ENCODE peak calls at places on chromosomes 4 and X, in six cellular contexts. H is PC-3, F is HCT116, L is GM23338, G is hepatocyte, J is MM.1S. S is an unnamed sample.

GRCh38 chr4:62225972-62226371 is 1025.8 kb downstream of the ADGRL3 start:
- DNase-seq in J (no peak), F (no peak), H (peak; percentile 23), G (no peak), L (no peak), S (no peak)

GRCh38 chr4:128675083-128675482 is 134.4 kb upstream of the JADE1 start:
- DNase-seq in G (no peak), J (peak; percentile 97), F (no peak), H (no peak), L (no peak), S (peak; percentile 46)

GRCh38 chrX:106903291-106903820 is at the start of gene RIPPLY1:
- DNase-seq in F (no peak), L (no peak), H (no peak), J (no peak), G (no peak), S (no peak)

GRCh38 chrX:111101580-111101979 is 5.6 kb downstream of the PAK3 start:
- DNase-seq in G (no peak), H (no peak), L (no peak), F (no peak), J (no peak), S (no peak)

GRCh38 chr4:9979101-9979815 is 42.0 kb downstream of the SLC2A9 start:
- DNase-seq in G (no peak), F (no peak), L (peak; percentile 42), H (no peak), J (no peak), S (no peak)

GRCh38 chrX:47143894-47144625 is 442 bp downstream of the NDUFB11 start:
- DNase-seq in F (no peak), L (peak; percentile 59), J (peak; percentile 46), G (peak; percentile 58), H (no peak), S (no peak)

GRCh38 chr4:54085284-54085683 is 14.7 kb upstream of the GSX2 start:
- DNase-seq in J (no peak), F (no peak), G (no peak), L (no peak), H (peak; percentile 97), S (no peak)

GRCh38 chr4:7792616-7793015 is 147.0 kb downstream of the AFAP1 start:
- DNase-seq in L (no peak), F (no peak), H (no peak), J (no peak), G (no peak), S (peak; percentile 24)

GRCh38 chr4:6901669-6902317 is 7.8 kb upstream of the TBC1D14 start:
- DNase-seq in H (no peak), F (no peak), J (no peak), G (no peak), L (no peak), S (no peak)

GRCh38 chr4:182862166-182862875 is 54.9 kb downstream of the DCTD start:
- DNase-seq in F (no peak), H (no peak), J (no peak), G (no peak), L (peak; percentile 54), S (no peak)

GRCh38 chr4:163167333-163167626 is 590 bp upstream of the NAF1 start:
- DNase-seq in L (peak; percentile 27), G (peak; percentile 20), J (no peak), F (no peak), H (no peak), S (peak; percentile 3)

GRCh38 chr4:7591409-7592063 is 156.8 kb upstream of the PSAPL1 start:
- DNase-seq in J (no peak), L (no peak), H (no peak), F (no peak), G (no peak), S (no peak)

GRCh38 chr4:84952004-84952403 is 14.5 kb downstream of the WDFY3 start:
- DNase-seq in J (no peak), F (peak; percentile 10), L (no peak), H (peak; percentile 88), G (peak; percentile 32), S (no peak)

GRCh38 chrX:38868941-38869378 is 67.7 kb downstream of the MID1IP1 start:
- DNase-seq in G (no peak), H (peak; percentile 70), F (no peak), L (no peak), J (no peak), S (no peak)

GRCh38 chr4:8687083-8687482 is 94.5 kb downstream of the CPZ start:
- DNase-seq in G (no peak), J (no peak), H (no peak), F (no peak), L (no peak), S (no peak)

GRCh38 chr4:23932935-23933334 is 43.1 kb upstream of the PPARGC1A start:
- DNase-seq in L (peak; percentile 88), J (no peak), F (no peak), G (peak; percentile 9), H (no peak), S (no peak)

GRCh38 chr4:30825008-30825765 is 105.0 kb downstream of the PCDH7 start:
- DNase-seq in L (no peak), J (no peak), G (no peak), F (no peak), H (peak; percentile 22), S (no peak)

GRCh38 chr4:159504634-159505033 is 401.8 kb downstream of the RAPGEF2 start:
- DNase-seq in H (no peak), J (no peak), L (no peak), F (no peak), G (no peak), S (no peak)

GRCh38 chr4:113636438-113636818 is 125.1 kb downstream of the CAMK2D start:
- DNase-seq in J (no peak), F (no peak), L (peak; percentile 21), H (peak; percentile 29), G (no peak), S (peak; percentile 84)

GRCh38 chr4:54553001-54553400 is 104.8 kb upstream of the KIT start:
- DNase-seq in L (no peak), G (no peak), H (no peak), F (no peak), J (no peak), S (no peak)

GRCh38 chr4:87622303-87622702 is 14.0 kb downstream of the DSPP start:
- DNase-seq in J (no peak), F (no peak), G (no peak), L (peak; percentile 17), H (no peak), S (no peak)

DNA sequence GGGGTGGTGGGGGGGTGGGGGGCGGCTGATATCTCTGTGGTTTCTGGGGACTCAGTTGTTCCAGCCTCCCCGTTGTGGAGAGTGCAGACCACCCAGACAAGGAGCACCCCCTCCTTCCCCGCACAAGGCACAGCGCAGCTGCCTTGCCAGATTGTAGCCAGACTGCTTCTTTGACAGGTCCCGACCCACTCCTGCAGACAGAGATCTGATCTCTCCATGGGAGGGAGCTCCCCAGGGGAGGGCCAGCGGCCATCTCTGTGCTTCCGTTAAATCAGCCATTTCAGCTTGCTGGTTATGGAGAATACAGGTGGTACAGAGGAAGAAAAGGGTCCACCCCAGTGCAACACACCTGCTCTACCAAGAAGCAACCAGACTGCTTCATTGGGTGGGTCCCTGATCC is 80.8 kb downstream of the FGF16 start:
- DNase-seq in J (no peak), G (no peak), H (no peak), F (no peak), L (no peak), S (no peak)
- TF ChIP-seq CTCF in J (no peak), G (no peak), H (no peak), F (no peak), L (no peak), S (no peak)

GRCh38 chr4:120096508-120097297 is 30.1 kb upstream of the MAD2L1 start:
- DNase-seq in L (no peak), F (no peak), J (no peak), H (peak; percentile 30), G (no peak), S (no peak)
- H3K9me2 ChIP-seq in L (no peaks in the 10 kb centered on the region), F (no peaks in the 10 kb centered on the region), J (no peaks in the 10 kb centered on the region), H (no peaks in the 10 kb centered on the region), G (no peaks in the 10 kb centered on the region), S (no peaks in the 10 kb centered on the region)

DNA sequence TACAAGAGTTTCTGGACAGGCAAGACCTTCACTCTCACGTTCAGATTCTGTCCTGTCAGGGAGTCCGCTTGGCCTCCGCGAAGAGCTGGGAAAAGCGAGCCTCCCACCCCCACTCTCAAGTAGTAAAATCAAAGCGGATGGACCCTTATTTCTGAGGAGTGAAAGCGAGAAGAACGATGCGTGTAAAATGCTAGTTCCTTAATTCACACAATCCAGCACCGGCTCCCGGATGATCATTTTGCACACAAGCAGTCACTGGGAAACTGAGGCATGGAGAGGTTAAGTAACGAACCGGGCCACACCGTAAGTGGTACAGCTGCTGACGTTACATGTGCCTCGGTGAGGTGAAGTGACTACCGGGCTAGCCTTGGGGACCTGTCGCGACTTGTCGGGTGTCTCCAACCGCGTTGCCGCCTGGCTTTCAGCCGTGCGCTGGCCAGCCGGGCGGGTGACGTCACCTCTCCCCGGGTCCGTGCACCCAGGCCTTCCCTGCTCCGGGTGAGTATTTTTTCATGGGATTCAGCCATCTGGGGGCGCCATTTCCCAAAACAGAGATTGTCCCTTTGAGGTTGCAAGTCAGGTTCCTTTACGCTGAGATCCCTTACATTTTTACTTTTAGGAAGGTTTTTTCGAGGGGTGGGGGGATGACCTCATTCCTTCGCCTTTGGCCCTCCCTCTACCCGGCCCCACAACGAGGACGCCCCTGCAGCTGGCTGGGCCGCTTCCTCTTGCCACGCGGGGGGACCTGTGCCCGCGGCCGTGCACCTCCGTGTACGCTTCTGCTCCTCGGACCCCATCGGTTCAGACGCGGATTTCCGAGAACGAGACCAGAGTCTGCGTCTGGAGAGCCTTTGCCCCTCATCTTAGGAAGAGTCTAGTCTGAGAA is 3.4 kb upstream of the SFRP2 start:
- DNase-seq in H (no peak), G (peak; percentile 78), J (no peak), F (no peak), L (peak; percentile 96), S (no peak)
- H3K4me3 ChIP-seq in H (no peak overlapping the region), G (peak overlapping the region; percentile 25), J (no peak overlapping the region), F (no peak overlapping the region), L (peak overlapping the region; percentile 89), S (no peak overlapping the region)

DNA sequence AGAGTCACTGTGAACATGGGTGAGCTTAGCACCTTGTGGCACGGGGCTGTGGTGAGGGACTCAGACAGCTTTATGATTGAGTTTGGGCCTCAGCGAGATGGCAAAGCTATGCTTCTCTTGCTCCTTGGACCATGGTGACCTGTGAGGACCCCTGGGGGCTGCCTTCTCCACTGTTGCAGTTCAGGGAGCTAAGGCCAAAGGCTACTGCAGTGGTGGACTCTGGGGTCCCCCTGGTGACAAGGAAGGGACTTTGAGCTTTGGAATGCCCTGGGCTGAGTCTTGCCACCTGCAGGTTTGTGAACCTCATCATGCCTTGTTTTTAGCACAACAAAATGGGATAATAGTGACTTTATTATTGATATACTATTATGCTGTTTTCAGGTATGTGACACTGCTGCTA is 36.5 kb downstream of the TBL1X start:
- DNase-seq in L (peak; percentile 17), G (no peak), J (no peak), F (no peak), H (no peak), S (no peak)
- TF ChIP-seq CTCF in L (peak; percentile 42), G (no peak), J (no peak), F (no peak), H (no peak), S (no peak)